ENCODE peak calls at places on chromosomes 11 and 22, in six cellular contexts. One of them, this sample, is unnamed.

GRCh38 chr22:31400023-31400397 is 606 bp downstream of the DRG1 start:
- DNase-seq in kidney epithelial cell: no peak
- DNase-seq in HEK293T: no peak
- DNase-seq in left ventricle myocardium inferior: no peak
- DNase-seq in activated CD8-positive, alpha-beta memory T cell treated with anti-CD3 and anti-CD28 coated beads, Interleukin-2, amount 50 U/mL, for 4 hours: no peak
- DNase-seq in spleen: no peak
- DNase-seq in this sample: no peak

GRCh38 chr22:49199224-49199623 is 628.4 kb downstream of the BRD1 start:
- DNase-seq in kidney epithelial cell: no peak
- DNase-seq in HEK293T: no peak
- DNase-seq in left ventricle myocardium inferior: no peak
- DNase-seq in activated CD8-positive, alpha-beta memory T cell treated with anti-CD3 and anti-CD28 coated beads, Interleukin-2, amount 50 U/mL, for 4 hours: no peak
- DNase-seq in spleen: peak; percentile 30
- DNase-seq in this sample: no peak

GRCh38 chr11:20016526-20016925 is 143.7 kb downstream of the DBX1 start:
- DNase-seq in kidney epithelial cell: no peak
- DNase-seq in HEK293T: no peak
- DNase-seq in left ventricle myocardium inferior: no peak
- DNase-seq in activated CD8-positive, alpha-beta memory T cell treated with anti-CD3 and anti-CD28 coated beads, Interleukin-2, amount 50 U/mL, for 4 hours: no peak
- DNase-seq in spleen: no peak
- DNase-seq in this sample: no peak

GRCh38 chr22:17213976-17214375 is 5.3 kb downstream of the ADA2 start:
- DNase-seq in kidney epithelial cell: no peak
- DNase-seq in HEK293T: peak; percentile 66
- DNase-seq in left ventricle myocardium inferior: peak; percentile 67
- DNase-seq in activated CD8-positive, alpha-beta memory T cell treated with anti-CD3 and anti-CD28 coated beads, Interleukin-2, amount 50 U/mL, for 4 hours: peak; percentile 40
- DNase-seq in spleen: no peak
- DNase-seq in this sample: peak; percentile 70

GRCh38 chr22:20979940-20980453 is 2.1 kb upstream of the LZTR1 start:
- DNase-seq in kidney epithelial cell: no peak
- DNase-seq in HEK293T: no peak
- DNase-seq in left ventricle myocardium inferior: no peak
- DNase-seq in activated CD8-positive, alpha-beta memory T cell treated with anti-CD3 and anti-CD28 coated beads, Interleukin-2, amount 50 U/mL, for 4 hours: no peak
- DNase-seq in spleen: no peak
- DNase-seq in this sample: no peak

GRCh38 chr11:59283825-59284772 is 71.4 kb upstream of the MPEG1 start:
- DNase-seq in kidney epithelial cell: no peak
- DNase-seq in HEK293T: peak; percentile 45
- DNase-seq in left ventricle myocardium inferior: no peak
- DNase-seq in activated CD8-positive, alpha-beta memory T cell treated with anti-CD3 and anti-CD28 coated beads, Interleukin-2, amount 50 U/mL, for 4 hours: peak; percentile 27
- DNase-seq in spleen: no peak
- DNase-seq in this sample: no peak

GRCh38 chr11:75287579-75287978 is 47.0 kb downstream of the TPBGL start:
- DNase-seq in kidney epithelial cell: no peak
- DNase-seq in HEK293T: no peak
- DNase-seq in left ventricle myocardium inferior: no peak
- DNase-seq in activated CD8-positive, alpha-beta memory T cell treated with anti-CD3 and anti-CD28 coated beads, Interleukin-2, amount 50 U/mL, for 4 hours: no peak
- DNase-seq in spleen: no peak
- DNase-seq in this sample: no peak

GRCh38 chr22:38513063-38513462 is 7.0 kb upstream of the DDX17 start:
- DNase-seq in kidney epithelial cell: no peak
- DNase-seq in HEK293T: peak; percentile 45
- DNase-seq in left ventricle myocardium inferior: no peak
- DNase-seq in activated CD8-positive, alpha-beta memory T cell treated with anti-CD3 and anti-CD28 coated beads, Interleukin-2, amount 50 U/mL, for 4 hours: peak; percentile 43
- DNase-seq in spleen: peak; percentile 77
- DNase-seq in this sample: no peak

GRCh38 chr22:18048441-18048898 is 24.1 kb upstream of the MICAL3 start:
- DNase-seq in kidney epithelial cell: no peak
- DNase-seq in HEK293T: no peak
- DNase-seq in left ventricle myocardium inferior: no peak
- DNase-seq in activated CD8-positive, alpha-beta memory T cell treated with anti-CD3 and anti-CD28 coated beads, Interleukin-2, amount 50 U/mL, for 4 hours: no peak
- DNase-seq in spleen: peak; percentile 72
- DNase-seq in this sample: no peak

GRCh38 chr22:31585161-31585859 is 76.7 kb downstream of the PISD start:
- DNase-seq in kidney epithelial cell: no peak
- DNase-seq in HEK293T: no peak
- DNase-seq in left ventricle myocardium inferior: no peak
- DNase-seq in activated CD8-positive, alpha-beta memory T cell treated with anti-CD3 and anti-CD28 coated beads, Interleukin-2, amount 50 U/mL, for 4 hours: no peak
- DNase-seq in spleen: no peak
- DNase-seq in this sample: no peak

GRCh38 chr11:110374921-110375320 is 54.8 kb upstream of the FDX1 start:
- DNase-seq in kidney epithelial cell: no peak
- DNase-seq in HEK293T: no peak
- DNase-seq in left ventricle myocardium inferior: no peak
- DNase-seq in activated CD8-positive, alpha-beta memory T cell treated with anti-CD3 and anti-CD28 coated beads, Interleukin-2, amount 50 U/mL, for 4 hours: no peak
- DNase-seq in spleen: no peak
- DNase-seq in this sample: no peak

GRCh38 chr11:67303989-67304411 is 670 bp downstream of the SSH3 start:
- DNase-seq in kidney epithelial cell: no peak
- DNase-seq in HEK293T: peak; percentile 42
- DNase-seq in left ventricle myocardium inferior: no peak
- DNase-seq in activated CD8-positive, alpha-beta memory T cell treated with anti-CD3 and anti-CD28 coated beads, Interleukin-2, amount 50 U/mL, for 4 hours: no peak
- DNase-seq in spleen: peak; percentile 89
- DNase-seq in this sample: peak; percentile 45

GRCh38 chr22:24035296-24035695 is 24.2 kb downstream of the CABIN1 start:
- DNase-seq in kidney epithelial cell: no peak
- DNase-seq in HEK293T: no peak
- DNase-seq in left ventricle myocardium inferior: no peak
- DNase-seq in activated CD8-positive, alpha-beta memory T cell treated with anti-CD3 and anti-CD28 coated beads, Interleukin-2, amount 50 U/mL, for 4 hours: no peak
- DNase-seq in spleen: no peak
- DNase-seq in this sample: no peak

GRCh38 chr11:7031346-7031957 is 11.2 kb downstream of the NLRP14 start:
- DNase-seq in kidney epithelial cell: no peak
- DNase-seq in HEK293T: no peak
- DNase-seq in left ventricle myocardium inferior: no peak
- DNase-seq in activated CD8-positive, alpha-beta memory T cell treated with anti-CD3 and anti-CD28 coated beads, Interleukin-2, amount 50 U/mL, for 4 hours: no peak
- DNase-seq in spleen: no peak
- DNase-seq in this sample: no peak

This sample was measured in heart right ventricle.